ENCODE peak calls at places on chromosomes 13 and 19, in five cellular contexts. H is T1000, X is EL, O is RPMI7951, J is anterior cingulate cortex. T is an unnamed sample.
A peak's percentile ranks its signal among the peaks of the same experiment; 100 is the strongest.

GRCh38 chr13:76009491-76009890 is 373.4 kb downstream of the LMO7 start:
- DNase-seq in H (no peak), X (peak; percentile 35), O (no peak), J (no peak), T (no peak)

GRCh38 chr13:30841161-30841560 is 64.9 kb upstream of the MEDAG start:
- DNase-seq in H (no peak), X (no peak), O (peak; percentile 72), J (no peak), T (no peak)

GRCh38 chr13:43988302-43988701 is 108.6 kb downstream of the LACC1 start:
- DNase-seq in H (no peak), X (no peak), O (no peak), J (no peak), T (peak; percentile 20)

GRCh38 chr19:44876930-44877530 is 14.0 kb upstream of the TOMM40 start:
- DNase-seq in H (no peak), X (no peak), O (no peak), J (no peak), T (peak; percentile 27)

GRCh38 chr13:40187836-40188591 is 478.4 kb downstream of the FOXO1 start:
- DNase-seq in H (no peak), X (no peak), O (no peak), J (no peak), T (no peak)

GRCh38 chr19:15048885-15049541 is at the start of gene CASP14:
- DNase-seq in H (no peak), X (no peak), O (peak; percentile 13), J (no peak), T (no peak)

GRCh38 chr13:31927219-31927653 is 104.3 kb upstream of the FRY start:
- DNase-seq in H (no peak), X (no peak), O (no peak), J (no peak), T (no peak)

GRCh38 chr19:2867025-2867991 is at the start of gene ZNF556:
- DNase-seq in H (peak; percentile 95), X (no peak), O (peak; percentile 96), J (peak; percentile 69), T (no peak)

GRCh38 chr19:45324349-45324907 is 1.8 kb upstream of the CKM start:
- DNase-seq in H (no peak), X (no peak), O (no peak), J (no peak), T (no peak)

GRCh38 chr19:2446390-2446789 is 10.4 kb downstream of the LMNB2 start:
- DNase-seq in H (no peak), X (no peak), O (no peak), J (no peak), T (no peak)